ENCODE peak calls at places on chromosomes 1 and 21, in eight cellular contexts. L is GM12865, U is HEK293T, N is hepatocyte, P is heart right ventricle, B is SK-MEL-5, I is pons, R is NCI-H1436 treated with DMSO at 0.1 percent for 48 hours. V is an unnamed sample.

GRCh38 chr1:91609571-91609970 is 108.9 kb downstream of the CDC7 start:
- DNase-seq in N (peak), B (no peak), I (no peak), P (no peak), L (no peak), R (no peak), U (no peak), V (no peak)

GRCh38 chr1:3038113-3038551 is 16.9 kb downstream of the ACTRT2 start:
- DNase-seq in N (no peak), P (no peak), L (no peak), R (no peak), I (no peak), B (no peak), U (no peak), V (no peak)

GRCh38 chr1:24020032-24020431 is 39.9 kb upstream of the SRSF10 start:
- DNase-seq in R (no peak), U (no peak), P (no peak), I (no peak), B (no peak), L (no peak), N (no peak), V (no peak)

GRCh38 chr21:42567861-42568260 is 54.2 kb downstream of the SLC37A1 start:
- DNase-seq in I (no peak), N (no peak), U (no peak), L (no peak), B (no peak), R (no peak), P (no peak), V (no peak)

GRCh38 chr1:223142269-223142668 is 779 bp downstream of the TLR5 start:
- DNase-seq in N (no peak), P (peak), R (no peak), L (no peak), U (no peak), B (no peak), I (no peak), V (no peak)

GRCh38 chr1:118247593-118247992 is 62.6 kb upstream of the SPAG17 start:
- DNase-seq in N (no peak), R (no peak), U (peak), I (peak), L (peak), B (peak), P (no peak), V (no peak)

GRCh38 chr1:13801711-13802486 is 101.9 kb downstream of the PRDM2 start:
- DNase-seq in I (no peak), P (no peak), B (no peak), L (no peak), U (no peak), N (no peak), R (no peak), V (no peak)

GRCh38 chr1:66831529-66832239 is 30.6 kb upstream of the INSL5 start:
- DNase-seq in P (no peak), R (no peak), L (no peak), B (no peak), N (no peak), I (no peak), U (no peak), V (no peak)

GRCh38 chr1:210250665-210250997 is 18.0 kb downstream of the SERTAD4 start:
- DNase-seq in L (no peak), B (peak), P (peak), N (peak), I (peak), R (no peak), U (peak), V (no peak)

GRCh38 chr1:27575861-27576331 is 28.0 kb downstream of the AHDC1 start:
- DNase-seq in U (peak), I (no peak), P (peak), N (peak), L (peak), R (no peak), B (no peak), V (no peak)

GRCh38 chr21:46372014-46372485 is 48.1 kb downstream of the PCNT start:
- DNase-seq in R (no peak), U (no peak), B (no peak), L (no peak), I (no peak), P (no peak), N (no peak), V (no peak)

GRCh38 chr21:19557046-19557445 is 1153.5 kb upstream of the TMPRSS15 start:
- DNase-seq in R (no peak), B (no peak), P (no peak), L (peak), U (no peak), I (no peak), N (no peak), V (no peak)

GRCh38 chr1:233336554-233337442 is 9.3 kb downstream of the MAP3K21 start:
- DNase-seq in B (no peak), P (no peak), I (no peak), U (no peak), N (no peak), L (no peak), R (no peak), V (no peak)

GRCh38 chr1:93475691-93476090 is 27.8 kb downstream of the FNBP1L start:
- DNase-seq in L (no peak), P (no peak), N (no peak), U (no peak), I (no peak), B (no peak), R (no peak), V (no peak)

GRCh38 chr1:241895013-241895412 is 47.0 kb downstream of the EXO1 start:
- DNase-seq in N (no peak), I (no peak), B (no peak), U (no peak), R (no peak), L (peak), P (no peak), V (no peak)

GRCh38 chr1:27488523-27489138 is 1.3 kb downstream of the WASF2 start:
- DNase-seq in U (no peak), I (peak), P (no peak), N (peak), R (no peak), L (peak), B (peak), V (no peak)

GRCh38 chr1:8702121-8702520 is 115.3 kb downstream of the RERE start:
- DNase-seq in B (no peak), P (no peak), R (no peak), I (peak), N (peak), U (no peak), L (peak), V (no peak)

GRCh38 chr1:62180649-62181048 is 14.0 kb upstream of the L1TD1 start:
- DNase-seq in B (peak), L (no peak), I (no peak), N (peak), R (no peak), P (no peak), U (no peak), V (no peak)